ENCODE peak calls at places on chromosomes 5 and 9, in five cellular contexts. F is MM.1S, D is RWPE2, Y is fibroblast of the aortic adventitia, A is cardiac muscle cell. T is an unnamed sample.
A peak's percentile ranks its signal among the peaks of the same experiment; 100 is the strongest.

GRCh38 chr5:142894749-142895148 is 124.6 kb downstream of the ARHGAP26 start:
- DNase-seq in F (no peak), D (no peak), Y (peak; percentile 77), A (no peak), T (no peak)

GRCh38 chr5:96909435-96909834 is 26.4 kb upstream of the LNPEP start:
- DNase-seq in F (no peak), D (no peak), Y (no peak), A (no peak), T (no peak)

GRCh38 chr5:172733179-172733973 is 37.6 kb downstream of the DUSP1 start:
- DNase-seq in F (no peak), D (peak; percentile 96), Y (peak; percentile 98), A (no peak), T (peak; percentile 79)

GRCh38 chr5:137604348-137605095 is 105.4 kb upstream of the SPOCK1 start:
- DNase-seq in F (no peak), D (no peak), Y (no peak), A (no peak), T (no peak)

GRCh38 chr9:22682536-22683392 is 236.1 kb downstream of the DMRTA1 start:
- DNase-seq in F (peak; percentile 14), D (no peak), Y (peak; percentile 78), A (no peak), T (no peak)

GRCh38 chr9:34675874-34676273 is 13.4 kb upstream of the CCL27 start:
- DNase-seq in F (no peak), D (no peak), Y (peak; percentile 28), A (no peak), T (no peak)

GRCh38 chr9:110443146-110443877 is 105.6 kb upstream of the TXNDC8 start:
- DNase-seq in F (no peak), D (no peak), Y (peak; percentile 87), A (no peak), T (no peak)

GRCh38 chr9:3827175-3827574 is 301.4 kb upstream of the RFX3 start:
- DNase-seq in F (no peak), D (peak; percentile 73), Y (no peak), A (no peak), T (peak; percentile 20)

GRCh38 chr9:118522093-118523028 is 818.2 kb downstream of the TLR4 start:
- DNase-seq in F (peak; percentile 78), D (no peak), Y (peak; percentile 61), A (peak; percentile 80), T (peak; percentile 13)

GRCh38 chr9:130946778-130947617 is 8.0 kb upstream of the FIBCD1 start:
- DNase-seq in F (no peak), D (peak; percentile 89), Y (peak; percentile 44), A (no peak), T (peak; percentile 82)

GRCh38 chr9:118732998-118733397 is 636.2 kb downstream of the BRINP1 start:
- DNase-seq in F (no peak), D (no peak), Y (no peak), A (no peak), T (no peak)

GRCh38 chr9:93188426-93189368 is 4.8 kb downstream of the WNK2 start:
- DNase-seq in F (no peak), D (no peak), Y (no peak), A (no peak), T (no peak)

GRCh38 chr5:125317546-125317995 is 571.1 kb upstream of the ZNF608 start:
- DNase-seq in F (no peak), D (no peak), Y (no peak), A (no peak), T (no peak)

GRCh38 chr5:125321654-125322053 is 575.2 kb upstream of the ZNF608 start:
- DNase-seq in F (no peak), D (no peak), Y (no peak), A (no peak), T (no peak)

GRCh38 chr5:125316386-125316785 is 569.9 kb upstream of the ZNF608 start:
- DNase-seq in F (no peak), D (no peak), Y (peak; percentile 37), A (no peak), T (no peak)

GRCh38 chr5:125313555-125313954 is 567.1 kb upstream of the ZNF608 start:
- DNase-seq in F (no peak), D (no peak), Y (no peak), A (no peak), T (no peak)

DNA sequence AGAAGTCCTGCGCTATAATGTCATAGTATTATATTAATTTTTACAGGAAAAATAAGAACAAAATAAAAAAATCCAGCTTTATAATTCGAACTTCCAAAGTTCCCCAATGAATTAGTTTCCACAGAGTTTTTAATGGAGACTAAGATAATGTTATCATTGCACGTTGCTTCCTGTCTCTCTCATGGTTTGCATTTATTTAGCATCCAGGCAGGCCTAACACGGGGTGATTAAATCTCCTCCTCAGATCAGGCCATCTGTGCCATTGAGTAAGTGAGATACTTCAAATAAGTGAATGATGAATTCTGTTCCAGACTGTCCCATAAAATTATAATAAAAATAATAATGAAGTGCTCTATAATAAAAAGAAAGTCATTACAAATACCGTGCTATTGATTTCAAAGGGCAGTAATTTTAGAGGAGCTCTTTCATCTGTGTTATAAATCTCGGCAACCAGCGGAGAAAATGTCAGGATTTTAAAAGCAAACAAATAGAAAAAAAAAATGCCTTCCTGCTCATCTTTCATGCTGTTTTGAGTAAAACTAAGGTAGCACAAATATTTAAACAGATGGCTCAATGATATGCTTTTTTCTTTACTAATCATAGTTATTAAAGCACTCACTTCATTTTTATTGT is 570.6 kb upstream of the ZNF608 start:
- DNase-seq in F (no peak), D (no peak), Y (no peak), A (no peak), T (no peak)
- TF ChIP-seq CTCF in F (no peak), D (no peak), Y (no peak), A (no peak), T (no peak)

GRCh38 chr5:178113141-178113787 is at the start of gene N4BP3:
- DNase-seq in F (peak; percentile 68), D (no peak), Y (peak; percentile 18), A (peak; percentile 93), T (peak; percentile 79)
- TF ChIP-seq CTCF in F (no peak), D (peak; percentile 61), Y (no peak), A (no peak), T (no peak)

GRCh38 chr5:110785356-110785755 is 46.5 kb downstream of the SLC25A46 start:
- DNase-seq in F (no peak), D (no peak), Y (peak; percentile 76), A (no peak), T (no peak)

GRCh38 chr5:110784901-110785300 is 46.1 kb downstream of the SLC25A46 start:
- DNase-seq in F (no peak), D (no peak), Y (peak; percentile 36), A (no peak), T (no peak)

GRCh38 chr5:110790673-110791072 is 51.9 kb downstream of the SLC25A46 start:
- DNase-seq in F (no peak), D (no peak), Y (peak; percentile 91), A (no peak), T (no peak)
- TF ChIP-seq CTCF in F (no peak), D (peak; percentile 70), Y (peak; percentile 63), A (peak; percentile 63), T (no peak)

DNA sequence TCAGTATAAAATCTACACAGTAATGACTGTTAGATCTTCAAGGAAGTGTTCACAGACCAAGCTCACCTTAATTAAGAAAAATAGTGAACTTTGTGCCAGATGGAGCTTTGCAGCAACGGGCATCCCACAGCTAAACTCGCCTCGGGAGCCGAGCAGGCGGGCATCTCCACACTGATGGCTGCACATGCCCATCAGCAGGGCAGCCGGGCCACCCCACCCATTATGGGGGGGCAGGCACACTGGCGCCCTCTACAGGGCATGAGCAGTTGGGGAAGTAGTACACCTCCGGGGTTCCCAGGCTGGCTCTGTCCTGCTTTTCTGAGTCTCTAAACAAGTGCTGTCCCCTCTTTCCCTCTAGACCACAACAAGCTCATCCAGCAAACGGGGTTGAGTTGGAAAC is 21.6 kb downstream of the ANKS6 start:
- DNase-seq in F (no peak), D (no peak), Y (no peak), A (no peak), T (no peak)
- TF ChIP-seq CTCF in F (peak; percentile 59), D (peak; percentile 15), Y (peak; percentile 68), A (peak; percentile 72), T (peak; percentile 31)

GRCh38 chr5:7078901-7079300 is 317.0 kb upstream of the ADCY2 start:
- DNase-seq in F (no peak), D (no peak), Y (no peak), A (peak; percentile 41), T (no peak)
- TF ChIP-seq CTCF in F (peak; percentile 5), D (peak; percentile 36), Y (no peak), A (no peak), T (peak; percentile 20)

GRCh38 chr9:128409450-128409849 is 11.2 kb upstream of the CERCAM start:
- DNase-seq in F (no peak), D (no peak), Y (no peak), A (no peak), T (no peak)

GRCh38 chr9:128408963-128409431 is 11.7 kb upstream of the CERCAM start:
- DNase-seq in F (no peak), D (no peak), Y (no peak), A (no peak), T (no peak)

GRCh38 chr9:128412120-128412790 is 8.4 kb upstream of the CERCAM start:
- DNase-seq in F (no peak), D (no peak), Y (peak; percentile 36), A (peak; percentile 80), T (peak; percentile 29)

GRCh38 chr9:128411373-128412119 is 9.1 kb upstream of the CERCAM start:
- DNase-seq in F (no peak), D (no peak), Y (no peak), A (no peak), T (no peak)

GRCh38 chr9:128409998-128410397 is 10.7 kb upstream of the CERCAM start:
- DNase-seq in F (no peak), D (no peak), Y (peak; percentile 53), A (no peak), T (no peak)
- TF ChIP-seq CTCF in F (peak; percentile 18), D (peak; percentile 33), Y (peak; percentile 53), A (peak; percentile 42), T (no peak)

T was measured in transverse colon.